ENCODE peak calls at places on chromosomes 13 and 19, in eight cellular contexts. Q, P, I, X, W, S, Z and V are unnamed samples.

GRCh38 chr19:48741222-48741999 is 1.0 kb upstream of the RASIP1 start:
- DNase-seq in Q (peak), P (no peak), I (no peak), X (peak), W (no peak), S (no peak), Z (no peak), V (peak)

GRCh38 chr13:42396501-42396900 is 124.5 kb downstream of the AKAP11 start:
- DNase-seq in Q (peak), P (no peak), I (no peak), X (no peak), W (no peak), S (no peak), Z (no peak), V (no peak)

GRCh38 chr13:34721631-34722144 is 220.4 kb upstream of the NBEA start:
- DNase-seq in Q (no peak), P (no peak), I (no peak), X (no peak), W (no peak), S (no peak), Z (no peak), V (no peak)

GRCh38 chr13:94362411-94362909 is 117.0 kb downstream of the DCT start:
- DNase-seq in Q (peak), P (peak), I (peak), X (peak), W (peak), S (peak), Z (no peak), V (peak)

GRCh38 chr13:59318320-59318930 is 845.3 kb downstream of the DIAPH3 start:
- DNase-seq in Q (peak), P (peak), I (peak), X (peak), W (peak), S (peak), Z (no peak), V (peak)

GRCh38 chr13:113598081-113598410 is 13.5 kb downstream of the TFDP1 start:
- DNase-seq in Q (no peak), P (no peak), I (no peak), X (no peak), W (no peak), S (no peak), Z (peak), V (no peak)

GRCh38 chr19:14352526-14352925 is 28.7 kb upstream of the ADGRE5 start:
- DNase-seq in Q (no peak), P (no peak), I (no peak), X (no peak), W (no peak), S (no peak), Z (no peak), V (no peak)

GRCh38 chr13:73138276-73138950 is 79.6 kb downstream of the KLF5 start:
- DNase-seq in Q (no peak), P (no peak), I (no peak), X (no peak), W (no peak), S (no peak), Z (no peak), V (peak)

GRCh38 chr19:41298327-41298964 is 11.5 kb upstream of the CCDC97 start:
- DNase-seq in Q (no peak), P (peak), I (no peak), X (no peak), W (peak), S (peak), Z (no peak), V (no peak)

GRCh38 chr19:57708641-57709354 is at the start of gene ZNF154:
- DNase-seq in Q (no peak), P (peak), I (no peak), X (peak), W (no peak), S (no peak), Z (peak), V (peak)